ENCODE peak calls at places on chromosomes 11 and 22, in four cellular contexts. Z, G, Y and Q are unnamed samples.

GRCh38 chr22:30822216-30823014 is 127.7 kb downstream of the OSBP2 start:
- DNase-seq in Z (no peak), G (no peak), Y (no peak), Q (peak)

GRCh38 chr11:134753805-134754130 is 341.7 kb upstream of the B3GAT1 start:
- DNase-seq in Z (no peak), G (no peak), Y (no peak), Q (no peak)

GRCh38 chr11:112548641-112549040 is 288.0 kb upstream of the PLET1 start:
- DNase-seq in Z (no peak), G (no peak), Y (no peak), Q (no peak)

GRCh38 chr22:22322792-22323191 is 78.2 kb downstream of the VPREB1 start:
- DNase-seq in Z (no peak), G (no peak), Y (no peak), Q (no peak)

GRCh38 chr11:3732671-3733070 is 61.5 kb upstream of the CHRNA10 start:
- DNase-seq in Z (no peak), G (no peak), Y (peak), Q (no peak)

GRCh38 chr11:14907411-14908213 is 15.6 kb upstream of the CYP2R1 start:
- DNase-seq in Z (peak), G (no peak), Y (peak), Q (peak)

GRCh38 chr11:70507466-70508230 is 109.3 kb downstream of the CTTN start:
- DNase-seq in Z (no peak), G (no peak), Y (no peak), Q (no peak)

GRCh38 chr11:88604255-88604654 is 266.7 kb upstream of the CTSC start:
- DNase-seq in Z (no peak), G (no peak), Y (no peak), Q (no peak)

GRCh38 chr11:69727266-69727665 is 23.4 kb upstream of the FGF19 start:
- DNase-seq in Z (no peak), G (no peak), Y (no peak), Q (no peak)

GRCh38 chr11:65384301-65384889 is 1.9 kb upstream of the SLC25A45 start:
- DNase-seq in Z (no peak), G (no peak), Y (no peak), Q (no peak)

GRCh38 chr11:78476066-78476465 is 58.4 kb upstream of the GAB2 start:
- DNase-seq in Z (no peak), G (no peak), Y (no peak), Q (no peak)

GRCh38 chr11:96191752-96192151 is 151.2 kb downstream of the MAML2 start:
- DNase-seq in Z (no peak), G (no peak), Y (no peak), Q (no peak)

GRCh38 chr22:27724181-27724580 is 77.4 kb downstream of the MN1 start:
- DNase-seq in Z (no peak), G (no peak), Y (no peak), Q (no peak)

GRCh38 chr11:64577202-64577601 is 13.8 kb upstream of the SLC22A12 start:
- DNase-seq in Z (no peak), G (no peak), Y (no peak), Q (no peak)

DNA sequence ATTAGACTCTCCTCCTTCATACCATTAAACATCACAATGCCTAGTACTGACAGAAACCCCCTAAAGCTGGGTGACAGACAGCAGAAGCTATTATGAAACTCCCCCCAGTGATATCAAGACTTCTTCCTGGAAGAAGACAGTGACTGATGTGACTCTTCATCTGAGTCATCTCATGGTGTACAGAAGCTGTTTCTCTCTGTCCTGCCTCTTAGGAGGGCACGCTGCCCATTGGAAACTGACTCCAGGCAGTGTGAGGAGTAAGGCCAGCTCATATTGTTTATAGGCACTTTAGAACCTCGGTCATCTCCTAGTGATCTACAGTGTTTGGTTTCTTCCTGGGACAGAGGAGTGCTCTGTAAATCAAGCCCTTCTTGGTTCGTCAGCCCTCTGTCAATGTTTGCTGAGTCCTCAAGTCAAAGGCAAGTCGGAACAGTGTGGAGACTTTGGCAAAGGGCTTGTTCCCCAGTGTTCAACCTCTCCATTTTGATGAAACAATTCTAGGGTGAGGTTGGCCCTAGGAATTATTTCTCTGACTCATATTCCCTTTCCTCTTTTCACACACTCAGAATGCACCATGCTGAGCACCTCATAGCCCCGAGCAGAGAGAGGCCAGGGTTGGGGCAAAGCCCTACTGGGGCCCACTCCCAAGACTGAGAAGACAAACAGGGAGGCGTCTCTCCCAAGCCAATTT is 172.5 kb upstream of the TMEM45B start:
- DNase-seq in Z (no peak), G (no peak), Y (no peak), Q (no peak)
- TF ChIP-seq TCF7 in Z (no peak), G (no peak), Y (no peak), Q (no peak)

GRCh38 chr11:119717839-119718534 is 11.0 kb downstream of the NECTIN1 start:
- DNase-seq in Z (no peak), G (no peak), Y (peak), Q (no peak)
- TF ChIP-seq TCF7 in Z (no peak), G (no peak), Y (peak), Q (no peak)

GRCh38 chr11:75402002-75402773 is 2.9 kb downstream of the RPS3 start:
- DNase-seq in Z (no peak), G (no peak), Y (no peak), Q (no peak)

GRCh38 chr11:75403037-75403436 is 3.7 kb downstream of the RPS3 start:
- DNase-seq in Z (no peak), G (no peak), Y (no peak), Q (no peak)

GRCh38 chr11:75403983-75404658 is 4.8 kb downstream of the RPS3 start:
- DNase-seq in Z (no peak), G (no peak), Y (no peak), Q (no peak)

GRCh38 chr11:75408852-75409219 is 9.5 kb downstream of the RPS3 start:
- DNase-seq in Z (no peak), G (no peak), Y (no peak), Q (no peak)

DNA sequence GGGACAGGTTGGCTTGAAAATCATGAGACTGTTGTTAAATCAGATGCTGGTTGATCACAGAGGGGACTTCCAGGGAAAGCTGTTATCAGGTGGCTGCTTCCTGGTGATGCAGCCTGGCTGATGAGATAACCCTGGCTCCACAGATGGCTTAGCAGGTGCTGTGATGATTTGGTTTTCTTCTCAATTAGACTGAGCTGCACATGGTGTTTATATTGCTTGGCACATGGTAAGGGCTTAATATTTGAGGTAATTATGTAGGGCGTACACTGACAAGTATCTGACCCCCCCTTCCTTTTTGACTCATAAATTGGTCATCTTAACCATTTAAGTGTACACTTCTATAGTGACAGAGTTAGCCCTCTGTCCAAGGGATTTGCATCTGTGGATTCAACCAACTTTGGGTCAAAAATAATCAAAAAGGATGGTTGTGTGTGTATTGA is 7.0 kb downstream of the RPS3 start:
- DNase-seq in Z (peak), G (no peak), Y (no peak), Q (no peak)
- TF ChIP-seq TCF7 in Z (no peak), G (no peak), Y (no peak), Q (no peak)

DNA sequence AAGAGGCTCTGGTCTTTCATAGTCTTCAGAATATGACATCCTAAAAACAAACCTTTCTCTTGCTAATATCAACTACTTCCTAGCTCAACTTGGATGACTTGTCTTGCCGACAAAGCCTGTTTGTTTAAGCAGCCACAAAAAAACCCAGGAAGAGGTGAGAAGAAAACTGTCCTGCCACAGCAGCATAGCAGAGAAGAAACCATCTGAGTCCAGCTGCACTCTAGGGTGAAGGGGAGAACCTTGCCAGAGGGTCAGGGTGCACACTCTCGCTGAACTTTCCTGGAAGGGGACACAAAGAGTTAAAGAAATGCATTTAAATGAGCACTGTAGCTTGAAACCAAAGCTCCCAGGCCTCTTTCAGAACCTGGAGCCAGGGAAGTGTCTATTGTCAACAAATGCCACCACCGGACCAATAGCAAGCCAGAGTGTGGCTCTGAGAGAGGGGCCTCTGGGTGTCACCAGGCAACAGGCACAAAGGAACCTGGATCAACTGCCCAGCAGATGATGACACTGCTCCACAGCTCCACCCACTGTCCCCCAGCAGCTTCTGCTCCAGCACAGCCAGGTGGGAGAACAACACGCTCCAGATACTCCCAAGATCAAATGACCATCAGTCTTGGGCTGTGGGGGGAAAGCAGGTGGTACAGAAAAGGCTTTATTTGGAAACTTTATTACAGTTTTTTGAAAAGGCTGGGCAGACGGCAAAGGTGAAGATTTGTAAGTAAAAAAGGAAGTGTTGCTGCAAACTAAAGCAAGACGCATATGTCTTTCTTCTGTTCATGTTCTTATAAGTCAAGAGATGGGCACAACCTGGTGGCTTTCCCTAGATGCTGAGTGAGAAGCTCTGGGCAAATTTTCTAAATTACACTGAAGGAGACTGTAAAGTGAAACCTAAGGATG is 105.7 kb downstream of the RASSF10 start:
- DNase-seq in Z (peak), G (no peak), Y (peak), Q (peak)
- TF ChIP-seq TCF7 in Z (no peak), G (no peak), Y (no peak), Q (no peak)